ENCODE peak calls at places on chromosomes 6 and 20, in six cellular contexts. H is neural crest cell, J is Ammon's horn, O is cardiac fibroblast, C is tibial nerve, Z is H9. Q is an unnamed sample.

GRCh38 chr6:111871207-111871606 is 2.0 kb downstream of the FYN start:
- DNase-seq in H (no peak), J (peak; percentile 23), O (no peak), C (no peak), Z (no peak), Q (no peak)

GRCh38 chr6:137866200-137866913 is 702 bp upstream of the TNFAIP3 start:
- DNase-seq in H (peak; percentile 6), J (peak; percentile 37), O (no peak), C (peak; percentile 39), Z (no peak), Q (no peak)

GRCh38 chr6:137631323-137631722 is 137.1 kb upstream of the OLIG3 start:
- DNase-seq in H (no peak), J (no peak), O (no peak), C (no peak), Z (no peak), Q (no peak)

GRCh38 chr6:42387336-42387735 is 64.4 kb downstream of the TRERF1 start:
- DNase-seq in H (no peak), J (peak; percentile 24), O (no peak), C (no peak), Z (no peak), Q (no peak)

GRCh38 chr20:50445367-50446151 is 64.6 kb upstream of the PTPN1 start:
- DNase-seq in H (no peak), J (no peak), O (no peak), C (no peak), Z (no peak), Q (no peak)

GRCh38 chr6:19713984-19714383 is 123.2 kb upstream of the ID4 start:
- DNase-seq in H (no peak), J (no peak), O (no peak), C (no peak), Z (no peak), Q (no peak)

GRCh38 chr20:45469336-45470261 is at the start of gene WFDC2:
- DNase-seq in H (no peak), J (no peak), O (no peak), C (no peak), Z (peak; percentile 78), Q (no peak)

GRCh38 chr20:4243071-4243470 is 227.7 kb upstream of the RNF24 start:
- DNase-seq in H (peak; percentile 33), J (no peak), O (no peak), C (no peak), Z (peak; percentile 82), Q (no peak)

GRCh38 chr20:24789877-24790276 is 159.2 kb upstream of the CST7 start:
- DNase-seq in H (no peak), J (no peak), O (no peak), C (no peak), Z (no peak), Q (no peak)

GRCh38 chr6:10425973-10426780 is 11.3 kb upstream of the TFAP2A start:
- DNase-seq in H (no peak), J (peak; percentile 10), O (no peak), C (no peak), Z (peak; percentile 55), Q (no peak)

GRCh38 chr6:30071858-30072257 is 3.7 kb downstream of the RNF39 start:
- DNase-seq in H (no peak), J (no peak), O (no peak), C (no peak), Z (no peak), Q (no peak)

GRCh38 chr20:3857405-3857804 is 10.8 kb downstream of the MAVS start:
- DNase-seq in H (no peak), J (no peak), O (no peak), C (no peak), Z (no peak), Q (no peak)

GRCh38 chr6:139369068-139369467 is 5.4 kb downstream of the CITED2 start:
- DNase-seq in H (no peak), J (no peak), O (peak; percentile 16), C (no peak), Z (peak; percentile 33), Q (no peak)

GRCh38 chr6:148888853-148889252 is 142.0 kb downstream of the UST start:
- DNase-seq in H (no peak), J (peak; percentile 13), O (peak; percentile 43), C (no peak), Z (no peak), Q (no peak)

GRCh38 chr6:39568896-39569295 is 156.3 kb downstream of the KIF6 start:
- DNase-seq in H (no peak), J (no peak), O (peak; percentile 21), C (no peak), Z (no peak), Q (peak; percentile 13)

GRCh38 chr6:66126358-66126757 is 419.3 kb upstream of the EYS start:
- DNase-seq in H (no peak), J (no peak), O (no peak), C (no peak), Z (no peak), Q (no peak)

GRCh38 chr6:15491255-15491985 is 171.4 kb downstream of the DTNBP1 start:
- DNase-seq in H (peak; percentile 63), J (peak; percentile 93), O (peak; percentile 86), C (peak; percentile 83), Z (peak; percentile 62), Q (peak; percentile 10)

GRCh38 chr6:21634582-21634981 is 41.0 kb downstream of the SOX4 start:
- DNase-seq in H (no peak), J (peak; percentile 7), O (peak; percentile 94), C (no peak), Z (no peak), Q (no peak)